ENCODE peak calls at places on chromosomes 7 and 10, in ten cellular contexts. T is NCI-H1417, Y is ACHN, U is uterus, D is NCI-H345, V is omental fat pad, O is NCI-H748 treated with DMSO at 0.1 percent for 48 hours, E is endodermal cell, Z is T-helper 9 cell, N is M059J. B is an unnamed sample.

GRCh38 chr10:113049881-113050280 is 99.8 kb downstream of the TCF7L2 start:
- DNase-seq in T (no peak), Y (no peak), U (no peak), D (no peak), V (no peak), O (no peak), E (no peak), Z (no peak), N (no peak), B (no peak)

GRCh38 chr10:79102056-79102874 is 33.5 kb downstream of the ZMIZ1 start:
- DNase-seq in T (peak), Y (peak), U (peak), D (peak), V (no peak), O (no peak), E (no peak), Z (no peak), N (peak), B (no peak)

GRCh38 chr7:14834456-14834855 is 68.1 kb downstream of the DGKB start:
- DNase-seq in T (peak), Y (no peak), U (no peak), D (peak), V (no peak), O (no peak), E (no peak), Z (no peak), N (peak), B (no peak)

GRCh38 chr7:117731455-117731854 is 141.8 kb downstream of the CTTNBP2 start:
- DNase-seq in T (peak), Y (no peak), U (no peak), D (no peak), V (no peak), O (peak), E (no peak), Z (no peak), N (peak), B (peak)

GRCh38 chr10:58326967-58327381 is 7.8 kb upstream of the UBE2D1 start:
- DNase-seq in T (no peak), Y (no peak), U (peak), D (no peak), V (no peak), O (no peak), E (peak), Z (no peak), N (no peak), B (no peak)

GRCh38 chr7:33477719-33478480 is 348.5 kb downstream of the BBS9 start:
- DNase-seq in T (no peak), Y (no peak), U (no peak), D (no peak), V (no peak), O (no peak), E (no peak), Z (no peak), N (no peak), B (no peak)

GRCh38 chr10:53458007-53458406 is 685.4 kb upstream of the MBL2 start:
- DNase-seq in T (no peak), Y (no peak), U (no peak), D (no peak), V (no peak), O (no peak), E (no peak), Z (no peak), N (no peak), B (no peak)

GRCh38 chr10:1049425-1049958 is 573 bp upstream of the IDI1 start:
- DNase-seq in T (no peak), Y (peak), U (no peak), D (no peak), V (no peak), O (no peak), E (no peak), Z (no peak), N (no peak), B (no peak)

GRCh38 chr7:13988765-13989137 is 715 bp downstream of the ETV1 start:
- DNase-seq in T (peak), Y (peak), U (no peak), D (peak), V (no peak), O (peak), E (peak), Z (no peak), N (peak), B (no peak)

GRCh38 chr10:70191906-70192305 is 21.6 kb upstream of the SAR1A start:
- DNase-seq in T (no peak), Y (peak), U (no peak), D (no peak), V (no peak), O (no peak), E (no peak), Z (no peak), N (peak), B (no peak)

GRCh38 chr7:125516194-125516593 is 586.6 kb upstream of the POT1 start:
- DNase-seq in T (peak), Y (no peak), U (no peak), D (peak), V (no peak), O (peak), E (no peak), Z (no peak), N (no peak), B (no peak)

B was measured in stimulated activated CD4-positive, alpha-beta T cell treated with anti-CD3 and anti-CD28 coated beads, Interleukin-12 subunit alpha, Interleukin-12 subunit beta, amount 100 ng/mL, for 24 hours.